ENCODE peak calls at places on chromosomes 5 and 9, in nine cellular contexts. One of them, this sample, is unnamed.

GRCh38 chr9:98607787-98608186 is 100.9 kb downstream of the GABBR2 start:
- DNase-seq in right lobe of liver: no peak
- DNase-seq in esophagus squamous epithelium: no peak
- DNase-seq in A549: peak; percentile 4
- DNase-seq in stomach: no peak
- DNase-seq in ovary: no peak
- DNase-seq in Peyer's patch: no peak
- DNase-seq in testis: no peak
- DNase-seq in uterus: no peak
- DNase-seq in this sample: no peak

GRCh38 chr9:123365287-123365880 is 9.4 kb downstream of the CRB2 start:
- DNase-seq in A549: peak; percentile 44
- DNase-seq in esophagus squamous epithelium: no peak
- DNase-seq in stomach: no peak
- DNase-seq in testis: no peak
- DNase-seq in Peyer's patch: no peak
- DNase-seq in ovary: no peak
- DNase-seq in uterus: no peak
- DNase-seq in right lobe of liver: no peak
- DNase-seq in this sample: no peak

GRCh38 chr9:133169102-133169501 is 5.4 kb upstream of the GBGT1 start:
- DNase-seq in testis: no peak
- DNase-seq in A549: no peak
- DNase-seq in right lobe of liver: no peak
- DNase-seq in ovary: no peak
- DNase-seq in Peyer's patch: no peak
- DNase-seq in uterus: no peak
- DNase-seq in stomach: no peak
- DNase-seq in esophagus squamous epithelium: no peak
- DNase-seq in this sample: no peak

GRCh38 chr9:75083188-75083976 is 4.6 kb downstream of the NMRK1 start:
- DNase-seq in A549: no peak
- DNase-seq in Peyer's patch: peak; percentile 72
- DNase-seq in stomach: peak; percentile 62
- DNase-seq in uterus: no peak
- DNase-seq in testis: no peak
- DNase-seq in esophagus squamous epithelium: no peak
- DNase-seq in ovary: no peak
- DNase-seq in right lobe of liver: peak; percentile 80
- DNase-seq in this sample: peak; percentile 71

GRCh38 chr9:16705121-16705604 is 165.3 kb downstream of the BNC2 start:
- DNase-seq in A549: peak; percentile 99
- DNase-seq in right lobe of liver: no peak
- DNase-seq in stomach: peak; percentile 34
- DNase-seq in testis: peak; percentile 64
- DNase-seq in ovary: peak; percentile 76
- DNase-seq in esophagus squamous epithelium: no peak
- DNase-seq in uterus: peak; percentile 88
- DNase-seq in Peyer's patch: peak; percentile 75
- DNase-seq in this sample: peak; percentile 66

GRCh38 chr9:86703346-86703745 is 244.0 kb downstream of the GAS1 start:
- DNase-seq in testis: no peak
- DNase-seq in A549: no peak
- DNase-seq in ovary: no peak
- DNase-seq in right lobe of liver: no peak
- DNase-seq in uterus: no peak
- DNase-seq in esophagus squamous epithelium: no peak
- DNase-seq in Peyer's patch: no peak
- DNase-seq in stomach: no peak
- DNase-seq in this sample: no peak

GRCh38 chr5:76674330-76675066 is 41.4 kb upstream of the F2R start:
- DNase-seq in right lobe of liver: no peak
- DNase-seq in testis: no peak
- DNase-seq in Peyer's patch: no peak
- DNase-seq in stomach: no peak
- DNase-seq in A549: peak; percentile 14
- DNase-seq in esophagus squamous epithelium: no peak
- DNase-seq in uterus: no peak
- DNase-seq in ovary: no peak
- DNase-seq in this sample: no peak

GRCh38 chr5:157384971-157385709 is 74.9 kb upstream of the NIPAL4 start:
- DNase-seq in testis: no peak
- DNase-seq in esophagus squamous epithelium: no peak
- DNase-seq in Peyer's patch: no peak
- DNase-seq in uterus: peak; percentile 73
- DNase-seq in ovary: no peak
- DNase-seq in stomach: no peak
- DNase-seq in A549: peak; percentile 93
- DNase-seq in right lobe of liver: no peak
- DNase-seq in this sample: peak; percentile 27

GRCh38 chr9:112334319-112334828 is 955 bp upstream of the PTBP3 start:
- DNase-seq in uterus: no peak
- DNase-seq in right lobe of liver: no peak
- DNase-seq in stomach: no peak
- DNase-seq in esophagus squamous epithelium: no peak
- DNase-seq in ovary: no peak
- DNase-seq in Peyer's patch: peak; percentile 66
- DNase-seq in testis: peak; percentile 59
- DNase-seq in A549: peak; percentile 51
- DNase-seq in this sample: peak; percentile 20

GRCh38 chr5:138180183-138180782 is 1.4 kb downstream of the KIF20A start:
- DNase-seq in uterus: no peak
- DNase-seq in A549: peak; percentile 81
- DNase-seq in right lobe of liver: no peak
- DNase-seq in ovary: no peak
- DNase-seq in stomach: no peak
- DNase-seq in esophagus squamous epithelium: no peak
- DNase-seq in Peyer's patch: no peak
- DNase-seq in testis: no peak
- DNase-seq in this sample: no peak

GRCh38 chr5:84381501-84382362 is 2.9 kb downstream of the EDIL3 start:
- DNase-seq in right lobe of liver: no peak
- DNase-seq in A549: no peak
- DNase-seq in testis: no peak
- DNase-seq in Peyer's patch: no peak
- DNase-seq in esophagus squamous epithelium: no peak
- DNase-seq in uterus: no peak
- DNase-seq in ovary: no peak
- DNase-seq in stomach: no peak
- DNase-seq in this sample: peak; percentile 11

GRCh38 chr5:51396797-51397196 is 13.5 kb downstream of the ISL1 start:
- DNase-seq in ovary: no peak
- DNase-seq in stomach: no peak
- DNase-seq in A549: no peak
- DNase-seq in Peyer's patch: no peak
- DNase-seq in esophagus squamous epithelium: no peak
- DNase-seq in right lobe of liver: no peak
- DNase-seq in uterus: no peak
- DNase-seq in testis: no peak
- DNase-seq in this sample: no peak

GRCh38 chr5:1784197-1785050 is 15.2 kb downstream of the MRPL36 start:
- DNase-seq in stomach: no peak
- DNase-seq in A549: no peak
- DNase-seq in testis: no peak
- DNase-seq in ovary: no peak
- DNase-seq in Peyer's patch: peak; percentile 34
- DNase-seq in right lobe of liver: no peak
- DNase-seq in esophagus squamous epithelium: no peak
- DNase-seq in uterus: no peak
- DNase-seq in this sample: no peak

GRCh38 chr5:128844354-128844923 is 120.8 kb upstream of the SLC27A6 start:
- DNase-seq in Peyer's patch: no peak
- DNase-seq in testis: no peak
- DNase-seq in A549: peak; percentile 6
- DNase-seq in uterus: no peak
- DNase-seq in stomach: no peak
- DNase-seq in right lobe of liver: no peak
- DNase-seq in ovary: no peak
- DNase-seq in esophagus squamous epithelium: no peak
- DNase-seq in this sample: no peak

GRCh38 chr9:124443625-124444024 is 6.6 kb upstream of the ADGRD2 start:
- DNase-seq in testis: no peak
- DNase-seq in right lobe of liver: no peak
- DNase-seq in esophagus squamous epithelium: no peak
- DNase-seq in A549: no peak
- DNase-seq in stomach: no peak
- DNase-seq in Peyer's patch: no peak
- DNase-seq in uterus: no peak
- DNase-seq in ovary: no peak
- DNase-seq in this sample: no peak

GRCh38 chr5:141149812-141150211 is at the start of gene PCDHB6:
- DNase-seq in right lobe of liver: no peak
- DNase-seq in uterus: no peak
- DNase-seq in ovary: no peak
- DNase-seq in A549: peak; percentile 56
- DNase-seq in testis: peak; percentile 74
- DNase-seq in Peyer's patch: no peak
- DNase-seq in esophagus squamous epithelium: no peak
- DNase-seq in stomach: no peak
- DNase-seq in this sample: no peak

GRCh38 chr5:172833691-172834569 is at the start of gene ERGIC1:
- DNase-seq in uterus: peak; percentile 84
- DNase-seq in esophagus squamous epithelium: no peak
- DNase-seq in ovary: peak; percentile 85
- DNase-seq in Peyer's patch: peak; percentile 94
- DNase-seq in stomach: peak; percentile 90
- DNase-seq in A549: peak; percentile 84
- DNase-seq in right lobe of liver: peak; percentile 95
- DNase-seq in testis: peak; percentile 87
- DNase-seq in this sample: peak; percentile 91
- TF ChIP-seq POLR2A in uterus: peak; percentile 72
- TF ChIP-seq POLR2A in esophagus squamous epithelium: no peak
- TF ChIP-seq POLR2A in ovary: peak; percentile 57
- TF ChIP-seq POLR2A in Peyer's patch: peak; percentile 80
- TF ChIP-seq POLR2A in stomach: peak; percentile 56
- TF ChIP-seq POLR2A in A549: peak; percentile 65
- TF ChIP-seq POLR2A in right lobe of liver: peak; percentile 98
- TF ChIP-seq POLR2A in testis: peak; percentile 30
- TF ChIP-seq POLR2A in this sample: peak; percentile 69

GRCh38 chr9:136111190-136111589 is 7.5 kb downstream of the TMEM250 start:
- DNase-seq in Peyer's patch: no peak
- DNase-seq in A549: no peak
- DNase-seq in uterus: no peak
- DNase-seq in testis: no peak
- DNase-seq in ovary: no peak
- DNase-seq in stomach: no peak
- DNase-seq in right lobe of liver: no peak
- DNase-seq in esophagus squamous epithelium: no peak
- DNase-seq in this sample: no peak
- H3K4me1 ChIP-seq in Peyer's patch: peaks cover 50% of the 10 kb centered on the region
- H3K4me1 ChIP-seq in A549: peaks cover 32% of the 10 kb centered on the region
- H3K4me1 ChIP-seq in uterus: no peaks in the 10 kb centered on the region
- H3K4me1 ChIP-seq in testis: peaks cover 23% of the 10 kb centered on the region
- H3K4me1 ChIP-seq in ovary: peaks cover 11% of the 10 kb centered on the region
- H3K4me1 ChIP-seq in stomach: peaks cover 60% of the 10 kb centered on the region
- H3K4me1 ChIP-seq in right lobe of liver: no peaks in the 10 kb centered on the region
- H3K4me1 ChIP-seq in esophagus squamous epithelium: peaks cover 74% of the 10 kb centered on the region
- H3K4me1 ChIP-seq in this sample: peaks cover 30% of the 10 kb centered on the region

GRCh38 chr5:170314696-170315095 is 17.1 kb upstream of the LCP2 start:
- DNase-seq in stomach: no peak
- DNase-seq in testis: no peak
- DNase-seq in A549: no peak
- DNase-seq in Peyer's patch: no peak
- DNase-seq in esophagus squamous epithelium: no peak
- DNase-seq in ovary: no peak
- DNase-seq in uterus: no peak
- DNase-seq in right lobe of liver: no peak
- DNase-seq in this sample: no peak
- TF ChIP-seq POLR2A in stomach: no peak
- TF ChIP-seq POLR2A in testis: no peak
- TF ChIP-seq POLR2A in A549: no peak
- TF ChIP-seq POLR2A in Peyer's patch: no peak
- TF ChIP-seq POLR2A in esophagus squamous epithelium: no peak
- TF ChIP-seq POLR2A in ovary: no peak
- TF ChIP-seq POLR2A in uterus: no peak
- TF ChIP-seq POLR2A in right lobe of liver: no peak
- TF ChIP-seq POLR2A in this sample: no peak

DNA sequence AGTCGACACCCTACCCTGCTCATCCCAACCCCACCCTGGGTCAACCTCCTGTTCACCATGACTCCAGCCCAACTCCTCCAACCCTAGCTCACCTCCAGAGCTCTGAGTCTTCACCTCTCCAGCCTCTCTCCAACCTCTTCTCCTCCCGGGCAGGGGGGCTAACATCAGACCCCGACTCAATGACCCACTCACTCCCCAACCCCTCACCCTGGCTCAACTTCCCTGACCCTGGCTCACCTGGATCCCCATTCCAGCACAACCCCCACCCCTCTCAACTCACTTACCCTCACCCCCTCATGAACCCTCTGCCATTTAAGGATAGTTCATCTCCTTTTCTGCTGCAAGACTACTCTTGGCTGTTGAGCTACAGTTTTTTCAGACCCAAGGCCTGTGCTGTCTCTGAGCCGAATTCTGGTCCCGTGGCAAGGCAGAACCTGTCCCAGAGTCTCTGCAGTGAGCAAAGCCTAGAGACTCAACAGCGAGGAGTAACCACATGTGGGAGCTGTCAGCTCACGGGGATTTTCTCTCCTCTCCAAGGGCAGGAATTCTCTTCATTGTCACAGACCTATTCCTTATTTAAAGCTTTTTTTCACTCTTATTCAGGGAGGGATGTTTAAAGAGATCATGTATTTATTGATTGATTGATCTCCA is 29.8 kb downstream of the ANKRD33B start:
- DNase-seq in testis: peak; percentile 9
- DNase-seq in ovary: no peak
- DNase-seq in stomach: no peak
- DNase-seq in uterus: no peak
- DNase-seq in right lobe of liver: peak; percentile 37
- DNase-seq in Peyer's patch: no peak
- DNase-seq in A549: no peak
- DNase-seq in esophagus squamous epithelium: no peak
- DNase-seq in this sample: no peak
- H3K4me1 ChIP-seq in testis: no peaks in the 10 kb centered on the region
- H3K4me1 ChIP-seq in ovary: peaks cover 3% of the 10 kb centered on the region
- H3K4me1 ChIP-seq in stomach: peaks cover 11% of the 10 kb centered on the region
- H3K4me1 ChIP-seq in uterus: no peaks in the 10 kb centered on the region
- H3K4me1 ChIP-seq in right lobe of liver: no peaks in the 10 kb centered on the region
- H3K4me1 ChIP-seq in Peyer's patch: no peaks in the 10 kb centered on the region
- H3K4me1 ChIP-seq in A549: peaks cover 69% of the 10 kb centered on the region
- H3K4me1 ChIP-seq in esophagus squamous epithelium: peaks cover 34% of the 10 kb centered on the region
- H3K4me1 ChIP-seq in this sample: no peaks in the 10 kb centered on the region

DNA sequence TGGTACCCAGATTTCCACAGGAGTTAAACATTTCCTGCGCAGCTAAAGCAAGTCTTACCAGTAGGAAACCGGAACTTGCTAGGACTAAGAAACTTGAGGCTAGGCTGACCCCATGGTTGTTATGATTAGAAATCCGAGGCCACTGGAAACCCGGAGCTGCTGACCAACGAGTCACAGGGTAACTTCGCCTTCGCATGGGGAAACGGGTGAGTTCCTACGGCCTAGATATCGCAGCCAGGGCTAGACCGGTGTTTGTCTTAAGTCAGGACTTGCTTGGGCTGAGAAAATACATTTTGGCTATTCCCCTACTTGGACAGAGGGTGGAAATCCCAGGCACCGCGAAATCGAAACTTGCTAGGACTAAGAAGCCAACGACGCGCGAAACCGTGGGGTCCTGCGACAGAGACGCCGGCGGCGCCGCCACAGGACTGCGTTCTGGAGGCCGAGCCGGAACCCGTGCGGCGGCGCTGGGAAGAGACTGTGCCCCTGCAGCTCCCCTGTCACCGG is 1.6 kb upstream of the ANXA2R start:
- DNase-seq in esophagus squamous epithelium: no peak
- DNase-seq in right lobe of liver: peak; percentile 66
- DNase-seq in testis: peak; percentile 71
- DNase-seq in Peyer's patch: peak; percentile 81
- DNase-seq in ovary: no peak
- DNase-seq in stomach: peak; percentile 58
- DNase-seq in A549: peak; percentile 80
- DNase-seq in uterus: peak; percentile 59
- DNase-seq in this sample: peak; percentile 63
- TF ChIP-seq POLR2A in esophagus squamous epithelium: no peak
- TF ChIP-seq POLR2A in right lobe of liver: no peak
- TF ChIP-seq POLR2A in testis: no peak
- TF ChIP-seq POLR2A in Peyer's patch: no peak
- TF ChIP-seq POLR2A in ovary: no peak
- TF ChIP-seq POLR2A in stomach: no peak
- TF ChIP-seq POLR2A in A549: no peak
- TF ChIP-seq POLR2A in uterus: no peak
- TF ChIP-seq POLR2A in this sample: peak; percentile 10